ENCODE peak calls at places on chromosome 4, in four cellular contexts. W, V, O and X are unnamed samples. For H3K36me3, the result is how much of the 10 kb centered on the place peaks cover.

GRCh38 chr4:184514121-184514988 is 40.0 kb upstream of the IRF2 start:
- DNase-seq in W (peak), V (peak), O (no peak), X (peak)

GRCh38 chr4:87322754-87323153 is at the start of gene HSD17B13:
- DNase-seq in W (no peak), V (no peak), O (no peak), X (no peak)

GRCh38 chr4:26212528-26212927 is 108.3 kb upstream of the RBPJ start:
- DNase-seq in W (no peak), V (no peak), O (no peak), X (no peak)

GRCh38 chr4:185204238-185204910 is 574 bp upstream of the CFAP97 start:
- DNase-seq in W (peak), V (no peak), O (no peak), X (no peak)

GRCh38 chr4:90126805-90127204 is 389 bp upstream of the CCSER1 start:
- DNase-seq in W (peak), V (no peak), O (no peak), X (no peak)

GRCh38 chr4:7398788-7399432 is 35.8 kb downstream of the PSAPL1 start:
- DNase-seq in W (no peak), V (no peak), O (no peak), X (no peak)

GRCh38 chr4:72568959-72569718 is at the start of gene ADAMTS3:
- DNase-seq in W (peak), V (peak), O (peak), X (peak)

GRCh38 chr4:139208404-139208945 is 31.5 kb upstream of the ELF2 start:
- DNase-seq in W (no peak), V (peak), O (no peak), X (no peak)

GRCh38 chr4:151486166-151486565 is 77.2 kb downstream of the FHIP1A start:
- DNase-seq in W (no peak), V (peak), O (no peak), X (no peak)

GRCh38 chr4:98662619-98663225 is 4.3 kb upstream of the TSPAN5 start:
- DNase-seq in W (peak), V (no peak), O (no peak), X (no peak)

GRCh38 chr4:71992571-71992970 is 39.2 kb upstream of the NPFFR2 start:
- DNase-seq in W (no peak), V (peak), O (no peak), X (no peak)

GRCh38 chr4:114729339-114729738 is 130.7 kb downstream of the UGT8 start:
- DNase-seq in W (no peak), V (no peak), O (peak), X (no peak)

GRCh38 chr4:69858683-69859082 is 1.3 kb downstream of the SULT1E1 start:
- DNase-seq in W (peak), V (peak), O (no peak), X (no peak)

GRCh38 chr4:42638993-42639392 is 17.9 kb downstream of the ATP8A1 start:
- DNase-seq in W (no peak), V (no peak), O (no peak), X (no peak)

GRCh38 chr4:174318829-174319764 is 35.4 kb downstream of the CEP44 start:
- DNase-seq in W (peak), V (peak), O (no peak), X (no peak)

GRCh38 chr4:37533286-37534033 is 152.7 kb downstream of the RELL1 start:
- DNase-seq in W (peak), V (no peak), O (no peak), X (no peak)

GRCh38 chr4:184275766-184276165 is 58.1 kb upstream of the ENPP6 start:
- DNase-seq in W (no peak), V (no peak), O (no peak), X (no peak)

GRCh38 chr4:82430193-82431025 is at the start of the genes ENOPH1 and HNRNPDL:
- DNase-seq in W (peak), V (peak), O (peak), X (peak)

GRCh38 chr4:108889696-108890475 is 127.0 kb upstream of the ETNPPL start:
- DNase-seq in W (no peak), V (no peak), O (no peak), X (no peak)

GRCh38 chr4:139950568-139950967 is 203.4 kb downstream of the MAML3 start:
- DNase-seq in W (no peak), V (peak), O (no peak), X (no peak)

GRCh38 chr4:86855572-86855971 is 6.4 kb upstream of the SLC10A6 start:
- DNase-seq in W (peak), V (peak), O (no peak), X (no peak)

GRCh38 chr4:6383019-6383404 is 89.4 kb downstream of the PPP2R2C start:
- DNase-seq in W (no peak), V (no peak), O (no peak), X (no peak)

GRCh38 chr4:141636771-141637460 is 533 bp downstream of the IL15 start:
- DNase-seq in W (peak), V (peak), O (peak), X (peak)

GRCh38 chr4:138761638-138762205 is 253.9 kb upstream of the NOCT start:
- DNase-seq in W (no peak), V (no peak), O (no peak), X (no peak)

GRCh38 chr4:77232653-77233052 is 75.6 kb downstream of the CCNG2 start:
- DNase-seq in W (peak), V (no peak), O (no peak), X (no peak)

GRCh38 chr4:859496-859895 is 33.6 kb upstream of the CPLX1 start:
- DNase-seq in W (no peak), V (no peak), O (no peak), X (peak)

GRCh38 chr4:857461-857860 is 31.5 kb upstream of the CPLX1 start:
- DNase-seq in W (no peak), V (no peak), O (no peak), X (no peak)

GRCh38 chr4:858831-859451 is 33.0 kb upstream of the CPLX1 start:
- DNase-seq in W (no peak), V (no peak), O (no peak), X (peak)

GRCh38 chr4:858136-858535 is 32.2 kb upstream of the CPLX1 start:
- DNase-seq in W (no peak), V (no peak), O (no peak), X (peak)

GRCh38 chr4:860561-860960 is 34.6 kb upstream of the CPLX1 start:
- DNase-seq in W (no peak), V (no peak), O (no peak), X (peak)
- H3K36me3 ChIP-seq in W (under half), V (under half), O (under half), X (half or more)

DNA sequence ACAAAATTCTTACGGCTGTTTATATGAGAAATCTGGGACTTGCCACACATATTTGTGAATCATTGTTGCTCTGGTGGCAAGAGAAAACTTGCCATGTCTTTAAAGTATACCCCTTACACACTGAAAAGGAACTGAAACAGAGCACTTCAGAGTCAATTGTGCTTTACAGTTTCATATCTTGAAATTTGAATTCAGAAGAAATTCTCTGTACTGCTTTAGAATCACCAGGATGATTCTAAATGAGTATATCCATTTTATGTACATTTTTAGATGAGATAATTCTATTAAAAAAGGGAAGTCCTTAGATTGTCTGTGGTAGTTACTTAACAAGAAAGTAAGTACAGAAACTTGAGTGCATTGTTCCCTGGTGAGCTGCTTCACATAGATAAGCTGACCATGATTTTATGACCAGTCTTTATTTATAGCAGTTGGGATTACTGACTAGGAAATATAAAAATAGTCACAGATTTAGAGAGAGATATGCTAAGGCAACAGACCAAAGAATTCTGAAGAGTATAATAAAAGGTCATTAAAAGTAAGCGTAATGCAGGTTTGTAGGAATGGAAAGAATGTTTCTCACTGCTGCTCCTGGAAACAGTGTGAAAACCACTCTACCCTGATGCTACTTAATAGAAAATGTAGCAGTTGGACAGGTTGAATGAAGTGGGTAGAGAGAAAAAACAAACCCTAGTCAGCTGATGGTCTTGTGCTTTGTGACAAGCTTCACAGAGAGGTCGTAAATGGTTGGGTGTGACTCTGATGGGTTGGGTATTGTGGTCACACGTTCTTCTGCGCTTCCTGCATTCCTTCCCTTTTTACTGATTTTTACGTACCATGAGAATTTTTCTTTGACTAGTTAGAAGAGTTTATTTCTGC is 41.0 kb downstream of the FNIP2 start:
- DNase-seq in W (peak), V (peak), O (no peak), X (no peak)
- H3K4me3 ChIP-seq in W (peak), V (no peak), O (no peak), X (peak)

DNA sequence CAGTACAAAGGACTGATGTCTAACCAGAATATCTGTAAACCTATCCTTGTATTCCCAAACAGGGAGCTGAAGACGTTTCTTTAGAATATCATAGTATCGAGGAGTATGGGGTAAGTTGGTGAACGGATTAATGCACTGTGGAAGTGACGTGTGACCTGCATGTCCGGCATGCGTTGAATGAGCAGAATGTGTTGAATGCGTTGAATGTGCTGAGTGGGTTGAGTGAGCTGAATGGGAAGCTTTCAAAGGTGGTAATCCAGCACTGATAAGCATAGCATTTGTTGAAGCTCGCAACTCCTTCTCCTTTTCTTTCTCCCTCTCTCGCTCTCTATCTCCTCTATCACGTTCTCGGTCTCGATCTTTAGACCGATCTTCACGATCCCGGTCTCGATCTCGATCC is 8.1 kb downstream of the DHX15 start:
- DNase-seq in W (no peak), V (no peak), O (no peak), X (no peak)
- TF ChIP-seq CTCF in W (no peak), V (no peak), O (no peak), X (no peak)

GRCh38 chr4:59643682-59644081 is 1556.4 kb upstream of the ADGRL3 start:
- DNase-seq in W (no peak), V (no peak), O (no peak), X (no peak)

GRCh38 chr4:59644765-59645164 is 1555.4 kb upstream of the ADGRL3 start:
- DNase-seq in W (no peak), V (no peak), O (no peak), X (no peak)

GRCh38 chr4:59647500-59647899 is 1552.6 kb upstream of the ADGRL3 start:
- DNase-seq in W (no peak), V (no peak), O (no peak), X (no peak)

GRCh38 chr4:59646082-59646481 is 1554.0 kb upstream of the ADGRL3 start:
- DNase-seq in W (no peak), V (no peak), O (no peak), X (no peak)

DNA sequence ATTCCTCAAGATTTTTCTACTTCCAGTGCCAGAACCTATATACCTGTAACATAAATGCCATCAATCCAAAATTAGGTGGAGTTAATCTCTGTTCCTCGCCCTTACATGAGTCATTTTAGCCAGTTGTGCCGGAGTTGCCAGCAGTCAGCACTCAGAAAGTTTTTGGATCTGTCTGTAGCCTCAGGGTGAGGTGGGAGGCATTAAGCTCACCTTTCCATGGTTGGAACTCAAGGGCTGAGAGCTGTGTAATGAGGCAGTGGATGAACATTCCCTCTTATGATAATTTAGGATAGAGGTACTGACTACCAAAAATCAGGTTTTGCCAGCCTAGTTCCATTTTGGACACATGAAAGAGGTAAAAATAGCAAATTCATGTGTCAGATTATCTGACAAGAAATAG is 1553.1 kb upstream of the ADGRL3 start:
- DNase-seq in W (peak), V (no peak), O (no peak), X (no peak)
- H3K36me3 ChIP-seq in W (under half), V (under half), O (under half), X (under half)

GRCh38 chr4:41095973-41096372 is 118.4 kb downstream of the APBB2 start:
- DNase-seq in W (no peak), V (peak), O (no peak), X (no peak)

GRCh38 chr4:41098649-41099048 is 115.7 kb downstream of the APBB2 start:
- DNase-seq in W (no peak), V (no peak), O (no peak), X (no peak)

GRCh38 chr4:41102360-41103092 is 111.8 kb downstream of the APBB2 start:
- DNase-seq in W (no peak), V (no peak), O (no peak), X (no peak)

GRCh38 chr4:41095192-41095872 is 119.0 kb downstream of the APBB2 start:
- DNase-seq in W (no peak), V (no peak), O (no peak), X (no peak)

GRCh38 chr4:41098093-41098492 is 116.2 kb downstream of the APBB2 start:
- DNase-seq in W (no peak), V (no peak), O (no peak), X (no peak)
- H3K4me3 ChIP-seq in W (no peak), V (no peak), O (no peak), X (no peak)

DNA sequence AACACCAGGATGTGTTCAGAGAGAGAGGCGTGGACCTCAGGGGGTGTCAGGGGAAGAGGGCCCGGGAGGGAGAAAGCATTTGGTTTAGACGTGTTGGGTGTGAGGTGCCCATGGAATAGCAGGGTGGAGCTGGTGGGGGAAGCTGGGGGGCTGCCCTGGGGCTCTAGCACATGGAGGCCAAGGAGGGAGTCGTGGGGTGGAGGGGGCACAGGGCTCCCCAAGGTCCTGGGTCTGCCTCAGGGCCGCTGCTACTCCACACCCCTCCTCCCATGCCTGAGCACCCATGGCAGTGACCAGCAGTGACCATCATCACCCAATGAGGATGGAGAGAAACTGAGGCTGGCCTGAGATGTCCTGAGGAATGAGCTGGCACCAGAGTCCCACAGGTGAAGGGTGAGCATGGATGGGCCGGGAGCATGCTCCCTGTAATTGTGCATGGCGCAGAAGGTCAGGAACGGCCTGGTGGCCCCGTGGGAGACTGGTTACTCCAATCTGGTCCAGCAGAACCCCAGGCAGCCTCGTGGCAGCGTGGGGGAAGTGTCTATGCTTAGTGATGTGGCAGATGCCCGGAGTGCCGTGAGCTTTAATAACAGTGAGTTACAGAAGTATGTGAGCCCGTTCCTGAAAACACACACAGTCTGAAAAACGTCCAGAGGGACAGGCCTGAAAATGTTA is 69.4 kb upstream of the GPR78 start:
- DNase-seq in W (no peak), V (no peak), O (no peak), X (no peak)
- TF ChIP-seq CTCF in W (no peak), V (no peak), O (no peak), X (no peak)